ENCODE peak calls at places on chromosomes 13 and 19, in ten cellular contexts. Y, E, K, G, A, V, Q, U, M and I are unnamed samples.

GRCh38 chr19:29927944-29928669 is 13.9 kb upstream of the URI1 start:
- DNase-seq in Y (no peak), E (no peak), K (no peak), G (no peak), A (no peak), V (no peak), Q (no peak), U (no peak), M (no peak), I (no peak)

GRCh38 chr13:27053902-27054595 is 117.6 kb downstream of the USP12 start:
- DNase-seq in Y (no peak), E (no peak), K (peak; percentile 50), G (no peak), A (no peak), V (no peak), Q (no peak), U (no peak), M (no peak), I (no peak)

GRCh38 chr13:52739468-52740071 is at the start of gene CNMD:
- DNase-seq in Y (no peak), E (no peak), K (no peak), G (no peak), A (no peak), V (no peak), Q (no peak), U (no peak), M (no peak), I (no peak)

GRCh38 chr19:37413243-37414084 is 42.6 kb downstream of the ZNF527 start:
- DNase-seq in Y (no peak), E (no peak), K (peak; percentile 2), G (no peak), A (no peak), V (no peak), Q (no peak), U (no peak), M (no peak), I (peak; percentile 6)

GRCh38 chr13:109586509-109587346 is 199.7 kb downstream of the IRS2 start:
- DNase-seq in Y (no peak), E (no peak), K (no peak), G (no peak), A (peak; percentile 73), V (no peak), Q (no peak), U (no peak), M (no peak), I (no peak)

GRCh38 chr13:30158774-30159445 is 148.4 kb downstream of the KATNAL1 start:
- DNase-seq in Y (no peak), E (peak; percentile 34), K (peak; percentile 80), G (no peak), A (no peak), V (no peak), Q (no peak), U (no peak), M (no peak), I (peak; percentile 46)

GRCh38 chr13:89628567-89628966 is 1718.9 kb upstream of the MIR17HG start:
- DNase-seq in Y (no peak), E (no peak), K (no peak), G (no peak), A (no peak), V (no peak), Q (no peak), U (no peak), M (no peak), I (no peak)

GRCh38 chr13:99215466-99215865 is 14.8 kb downstream of the UBAC2 start:
- DNase-seq in Y (no peak), E (no peak), K (no peak), G (no peak), A (no peak), V (no peak), Q (no peak), U (no peak), M (no peak), I (peak; percentile 75)

DNA sequence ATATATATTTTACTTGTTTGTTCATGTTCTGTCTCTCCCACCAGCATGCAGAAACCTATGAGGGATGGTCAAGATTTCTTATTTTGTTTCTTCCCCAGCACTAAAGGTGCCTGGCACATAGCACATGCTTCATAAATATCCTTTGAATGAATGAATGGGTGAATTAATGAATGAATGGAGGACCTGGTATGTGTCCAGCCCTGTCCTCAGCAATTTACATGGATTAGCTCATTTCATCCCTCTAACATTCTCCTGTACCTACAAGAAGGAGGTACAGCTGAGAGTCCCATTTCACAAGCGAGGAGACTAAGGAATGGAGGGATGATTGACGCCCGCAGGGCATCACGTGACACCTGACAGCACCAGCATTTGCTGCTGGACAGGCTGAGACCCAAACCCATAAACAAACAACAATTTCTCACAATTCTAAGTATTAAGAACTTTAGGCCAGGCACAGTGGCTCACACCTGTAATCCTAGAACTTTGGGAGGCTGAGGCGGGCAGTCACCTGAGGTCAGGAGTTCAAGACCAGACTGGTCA is 6.8 kb upstream of the BCAT2 start:
- DNase-seq in Y (no peak), E (no peak), K (no peak), G (no peak), A (no peak), V (no peak), Q (no peak), U (no peak), M (no peak), I (no peak)
- H3K27ac ChIP-seq in Y (peak overlapping the region; percentile 89), E (peak overlapping the region; percentile 78), K (no peak overlapping the region), G (no peak overlapping the region), A (peak overlapping the region; percentile 45), V (no peak overlapping the region), Q (peak overlapping the region; percentile 69), U (peak overlapping the region; percentile 98), M (no peak overlapping the region), I (no peak overlapping the region)

DNA sequence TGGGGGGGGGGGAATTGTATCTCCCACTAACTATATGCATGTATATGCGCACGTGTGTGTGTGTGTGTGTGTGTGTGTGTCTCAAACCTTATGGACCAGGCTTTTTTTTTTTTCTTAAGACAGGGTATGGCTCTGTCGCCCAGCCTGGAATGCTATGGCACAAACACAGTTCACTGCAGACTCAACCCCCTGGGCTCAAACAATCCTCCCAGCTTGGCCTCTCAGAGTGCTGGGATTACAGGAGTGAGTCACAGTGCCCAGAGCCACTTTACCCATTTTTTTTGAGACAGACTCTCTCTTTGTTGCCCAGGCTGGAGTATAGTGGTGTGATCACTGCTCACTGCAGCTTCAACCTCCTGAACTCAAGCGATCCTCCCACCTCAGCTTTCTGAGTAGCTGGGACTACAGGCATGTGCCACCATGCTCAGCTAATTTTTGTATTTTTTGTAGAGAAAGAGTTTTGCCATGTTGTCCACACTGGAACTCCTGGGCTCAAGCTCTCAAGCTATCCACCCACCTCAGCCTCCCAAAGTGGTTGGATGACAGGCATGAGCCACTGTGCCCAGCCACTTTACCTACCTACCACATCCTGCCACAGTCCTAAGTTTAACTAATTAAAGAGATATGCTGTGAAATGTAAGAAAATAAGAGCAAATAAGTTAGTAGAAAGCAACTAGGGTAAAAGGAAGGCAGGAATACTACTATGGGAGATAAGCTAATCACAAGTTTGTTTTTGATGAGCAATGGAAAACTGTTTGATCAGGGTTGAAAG is 2.4 kb downstream of the ZMYM5 start:
- DNase-seq in Y (peak; percentile 12), E (no peak), K (peak; percentile 65), G (no peak), A (no peak), V (no peak), Q (no peak), U (no peak), M (no peak), I (peak; percentile 19)
- H3K4me3 ChIP-seq in Y (no peak overlapping the region), E (peak overlapping the region; percentile 79), K (no peak overlapping the region), G (peak overlapping the region; percentile 84), A (no peak overlapping the region), V (peak overlapping the region; percentile 96), Q (no peak overlapping the region), U (no peak overlapping the region), M (peak overlapping the region; percentile 10), I (peak overlapping the region; percentile 90)

GRCh38 chr19:46555684-46556083 is 45.4 kb upstream of the CALM3 start:
- DNase-seq in Y (no peak), E (no peak), K (no peak), G (no peak), A (no peak), V (no peak), Q (no peak), U (no peak), M (no peak), I (no peak)

GRCh38 chr19:46550684-46551083 is 50.4 kb upstream of the CALM3 start:
- DNase-seq in Y (no peak), E (no peak), K (no peak), G (no peak), A (no peak), V (no peak), Q (no peak), U (no peak), M (no peak), I (no peak)

GRCh38 chr19:46546194-46546896 is 50.7 kb upstream of the PNMA8B start:
- DNase-seq in Y (no peak), E (no peak), K (no peak), G (peak; percentile 28), A (peak; percentile 62), V (no peak), Q (peak; percentile 77), U (peak; percentile 73), M (no peak), I (no peak)

DNA sequence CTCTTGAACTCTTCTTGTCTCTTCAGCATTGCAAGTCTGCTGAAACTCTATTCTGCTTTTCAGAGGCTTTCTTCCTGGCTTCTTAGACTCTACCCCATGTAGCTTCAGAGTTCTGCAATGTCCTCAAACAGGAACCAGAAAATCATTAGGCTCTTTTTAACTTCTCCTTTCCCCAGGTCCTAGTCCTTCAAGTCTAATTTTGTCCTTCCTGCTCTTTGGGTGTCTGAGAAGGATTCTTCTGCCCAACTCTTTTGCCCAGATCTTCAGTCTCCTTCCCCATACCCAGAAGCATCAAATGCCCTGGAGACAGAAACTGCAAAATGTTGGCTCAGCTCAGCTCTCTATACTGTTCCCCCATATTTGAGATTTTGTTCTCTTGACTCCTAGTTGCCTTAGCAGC is 50.0 kb upstream of the CALM3 start:
- DNase-seq in Y (no peak), E (no peak), K (no peak), G (no peak), A (no peak), V (no peak), Q (no peak), U (no peak), M (no peak), I (no peak)
- H3K9me3 ChIP-seq in Y (no peaks in the 10 kb centered on the region), E (peaks cover 24% of the 10 kb centered on the region), K (no peaks in the 10 kb centered on the region), G (peaks cover 10% of the 10 kb centered on the region), A (no peaks in the 10 kb centered on the region), V (peaks cover 14% of the 10 kb centered on the region), Q (peaks cover 4% of the 10 kb centered on the region), U (no peaks in the 10 kb centered on the region), M (peaks cover 21% of the 10 kb centered on the region), I (peaks cover 23% of the 10 kb centered on the region)

GRCh38 chr19:7395793-7396192 is 47.1 kb downstream of the ARHGEF18 start:
- DNase-seq in Y (no peak), E (no peak), K (peak; percentile 8), G (no peak), A (peak; percentile 29), V (no peak), Q (no peak), U (no peak), M (no peak), I (no peak)

GRCh38 chr19:7395360-7395781 is 46.6 kb downstream of the ARHGEF18 start:
- DNase-seq in Y (no peak), E (no peak), K (peak; percentile 10), G (no peak), A (peak; percentile 26), V (no peak), Q (no peak), U (no peak), M (no peak), I (no peak)

GRCh38 chr19:7393934-7394508 is 45.3 kb downstream of the ARHGEF18 start:
- DNase-seq in Y (no peak), E (no peak), K (peak; percentile 18), G (no peak), A (no peak), V (no peak), Q (no peak), U (no peak), M (no peak), I (no peak)

GRCh38 chr19:7393459-7393858 is 44.7 kb downstream of the ARHGEF18 start:
- DNase-seq in Y (no peak), E (no peak), K (no peak), G (no peak), A (no peak), V (no peak), Q (no peak), U (no peak), M (no peak), I (no peak)

DNA sequence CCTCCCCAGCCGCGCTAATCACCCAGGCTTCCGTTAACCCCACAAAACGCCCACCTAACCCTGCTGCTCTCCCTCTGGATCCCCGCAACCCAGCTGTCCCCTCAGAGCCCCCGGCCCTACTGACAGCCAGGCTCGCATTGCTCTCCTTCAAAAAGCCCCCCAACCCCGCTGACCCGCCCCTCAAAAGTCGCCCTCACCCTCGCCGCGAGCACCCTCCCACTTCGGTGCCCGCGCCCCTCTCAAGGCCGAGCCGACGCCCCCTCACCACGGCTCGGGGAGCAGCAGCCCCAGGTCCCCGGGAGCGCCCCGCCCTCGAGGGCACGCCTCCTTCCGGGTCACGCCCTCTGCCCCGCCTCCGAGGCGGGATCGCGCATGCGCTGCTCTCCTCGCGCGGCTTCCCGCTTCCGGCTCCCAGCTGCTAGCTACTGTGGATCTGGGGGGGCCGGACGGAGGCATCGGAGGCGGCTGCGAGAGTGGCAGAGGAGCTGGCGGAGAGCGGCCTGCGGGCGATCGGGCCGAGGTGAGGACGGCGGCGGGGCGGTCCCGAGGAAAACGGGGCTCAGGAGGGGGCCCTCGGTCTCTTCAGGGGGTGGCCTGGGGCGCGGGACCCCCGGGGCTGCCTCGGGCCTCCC is 46.1 kb downstream of the ARHGEF18 start:
- DNase-seq in Y (peak; percentile 98), E (peak; percentile 88), K (peak; percentile 92), G (peak; percentile 88), A (peak; percentile 93), V (peak; percentile 84), Q (peak; percentile 87), U (peak; percentile 92), M (peak; percentile 93), I (peak; percentile 84)
- H3K27ac ChIP-seq in Y (peak overlapping the region; percentile 71), E (peak overlapping the region; percentile 85), K (peak overlapping the region; percentile 3), G (peak overlapping the region; percentile 57), A (peak overlapping the region; percentile 79), V (peak overlapping the region; percentile 82), Q (peak overlapping the region; percentile 89), U (peak overlapping the region; percentile 89), M (peak overlapping the region; percentile 65), I (peak overlapping the region; percentile 73)